ENCODE peak calls at places on chromosomes 1 and 21, in five cellular contexts. Q is retinal pigment epithelial cell, N is pancreas, M is GM12878, P is neuronal stem cell. O is an unnamed sample.

GRCh38 chr21:15051652-15052554 is 12.9 kb downstream of the NRIP1 start:
- DNase-seq in M (no peak), N (no peak), P (no peak), Q (peak), O (no peak)

GRCh38 chr21:39161064-39161463 is 22.2 kb downstream of the PSMG1 start:
- DNase-seq in P (no peak), Q (no peak), M (no peak), N (no peak), O (no peak)

GRCh38 chr21:46168659-46169386 is 13.4 kb upstream of the FTCD start:
- DNase-seq in M (no peak), Q (no peak), N (no peak), P (no peak), O (no peak)

GRCh38 chr21:17818158-17819113 is 720 bp downstream of the C21orf91 start:
- DNase-seq in P (peak), Q (no peak), N (peak), M (no peak), O (no peak)

GRCh38 chr1:154824356-154825069 is 45.6 kb downstream of the KCNN3 start:
- DNase-seq in N (no peak), Q (no peak), M (no peak), P (no peak), O (no peak)

GRCh38 chr1:6833804-6834203 is 48.5 kb downstream of the CAMTA1 start:
- DNase-seq in M (no peak), N (no peak), P (no peak), Q (no peak), O (no peak)

GRCh38 chr1:46362158-46362557 is 21.6 kb downstream of the NSUN4 start:
- DNase-seq in N (no peak), M (no peak), Q (no peak), P (no peak), O (no peak)

GRCh38 chr1:229452956-229453801 is 19.3 kb upstream of the ACTA1 start:
- DNase-seq in N (no peak), Q (no peak), M (no peak), P (no peak), O (no peak)

GRCh38 chr1:192809286-192810252 is 730 bp downstream of the RGS2 start:
- DNase-seq in M (no peak), Q (no peak), N (no peak), P (peak), O (no peak)

GRCh38 chr1:236692722-236693121 is 6.4 kb downstream of the ACTN2 start:
- DNase-seq in N (no peak), P (no peak), M (no peak), Q (no peak), O (no peak)

GRCh38 chr1:85174492-85174891 is 26.3 kb downstream of the SYDE2 start:
- DNase-seq in Q (no peak), N (no peak), P (no peak), M (no peak), O (no peak)

GRCh38 chr1:157306896-157307295 is 168.7 kb upstream of the ETV3 start:
- DNase-seq in Q (no peak), P (no peak), N (no peak), M (no peak), O (no peak)

GRCh38 chr1:7268983-7269382 is 483.7 kb downstream of the CAMTA1 start:
- DNase-seq in N (no peak), M (no peak), P (no peak), Q (no peak), O (no peak)

GRCh38 chr1:3169621-3170356 is 100.8 kb downstream of the PRDM16 start:
- DNase-seq in N (no peak), M (no peak), Q (no peak), P (no peak), O (no peak)

GRCh38 chr1:67041836-67042503 is 12.0 kb downstream of the SLC35D1 start:
- DNase-seq in N (no peak), P (no peak), Q (no peak), M (no peak), O (no peak)

GRCh38 chr1:101474039-101474665 is 237.3 kb downstream of the S1PR1 start:
- DNase-seq in Q (no peak), M (no peak), P (peak), N (no peak), O (no peak)

GRCh38 chr1:232635778-232636356 is 5.9 kb upstream of the SIPA1L2 start:
- DNase-seq in N (no peak), P (no peak), M (no peak), Q (no peak), O (no peak)

GRCh38 chr1:192131914-192132313 is 26.3 kb upstream of the RGS18 start:
- DNase-seq in P (no peak), Q (no peak), N (no peak), M (no peak), O (no peak)

GRCh38 chr1:225454733-225455132 is 26.9 kb upstream of the LBR start:
- DNase-seq in P (no peak), N (no peak), M (no peak), Q (peak), O (no peak)

GRCh38 chr1:31135973-31136600 is 70.6 kb upstream of the PUM1 start:
- DNase-seq in Q (no peak), N (no peak), P (no peak), M (no peak), O (no peak)

GRCh38 chr1:112033422-112034120 is 44.1 kb upstream of the KCND3 start:
- DNase-seq in M (no peak), P (no peak), Q (no peak), N (peak), O (no peak)

GRCh38 chr1:176843352-176844297 is 320.9 kb downstream of the ASTN1 start:
- DNase-seq in P (peak), N (peak), Q (peak), M (no peak), O (no peak)

GRCh38 chr1:238492271-238492670 is 601.5 kb upstream of the ZP4 start:
- DNase-seq in P (no peak), M (no peak), N (no peak), Q (no peak), O (no peak)

GRCh38 chr1:29217633-29218032 is 13.1 kb downstream of the MECR start:
- DNase-seq in Q (no peak), N (no peak), M (no peak), P (no peak), O (no peak)

GRCh38 chr1:13749543-13750307 is 49.7 kb downstream of the PRDM2 start:
- DNase-seq in M (no peak), N (peak), P (peak), Q (no peak), O (peak)

GRCh38 chr1:185914089-185914488 is 179.9 kb downstream of the HMCN1 start:
- DNase-seq in P (no peak), N (no peak), Q (no peak), M (no peak), O (no peak)

GRCh38 chr1:26582836-26583460 is 53.4 kb downstream of the RPS6KA1 start:
- DNase-seq in Q (no peak), P (no peak), M (peak), N (no peak), O (no peak)

O was measured in amygdala.